ENCODE peak calls at places on chromosomes 4 and X, in six cellular contexts. W, T, L, Q, S and A are unnamed samples.
A peak's percentile ranks its signal among the peaks of the same experiment; 100 is the strongest.

GRCh38 chr4:4753643-4754042 is 105.8 kb upstream of the MSX1 start:
- DNase-seq in W (no peak), T (no peak), L (no peak), Q (no peak), S (no peak), A (no peak)

GRCh38 chrX:45505214-45505613 is 304.5 kb upstream of the DIPK2B start:
- DNase-seq in W (no peak), T (no peak), L (no peak), Q (no peak), S (peak; percentile 45), A (no peak)

GRCh38 chrX:24561121-24561520 is 86.0 kb downstream of the PCYT1B start:
- DNase-seq in W (no peak), T (no peak), L (no peak), Q (no peak), S (no peak), A (no peak)

GRCh38 chr4:121696140-121696640 is 590 bp downstream of the ANXA5 start:
- DNase-seq in W (peak; percentile 87), T (peak; percentile 90), L (peak; percentile 71), Q (peak; percentile 95), S (peak; percentile 59), A (no peak)

GRCh38 chrX:23805379-23805778 is 22.4 kb downstream of the SAT1 start:
- DNase-seq in W (no peak), T (no peak), L (no peak), Q (no peak), S (no peak), A (no peak)

GRCh38 chrX:143669395-143669794 is 33.5 kb upstream of the SLITRK4 start:
- DNase-seq in W (no peak), T (no peak), L (no peak), Q (no peak), S (no peak), A (no peak)

GRCh38 chrX:16892504-16893362 is 22.6 kb upstream of the RBBP7 start:
- DNase-seq in W (peak; percentile 73), T (peak; percentile 73), L (peak; percentile 59), Q (peak; percentile 71), S (peak; percentile 75), A (peak; percentile 52)

GRCh38 chr4:8201341-8201781 is 2.3 kb downstream of the SH3TC1 start:
- DNase-seq in W (no peak), T (no peak), L (no peak), Q (no peak), S (no peak), A (no peak)

GRCh38 chr4:3263053-3263958 is 14.3 kb downstream of the MSANTD1 start:
- DNase-seq in W (peak; percentile 15), T (no peak), L (peak; percentile 3), Q (peak; percentile 41), S (no peak), A (no peak)

GRCh38 chr4:180099962-180100361 is 2143.2 kb upstream of the TENM3 start:
- DNase-seq in W (no peak), T (no peak), L (no peak), Q (no peak), S (no peak), A (no peak)

GRCh38 chr4:39626261-39626660 is 12.4 kb downstream of the SMIM14 start:
- DNase-seq in W (no peak), T (no peak), L (no peak), Q (no peak), S (no peak), A (no peak)

GRCh38 chr4:81562093-81562492 is 90.4 kb upstream of the RASGEF1B start:
- DNase-seq in W (no peak), T (no peak), L (no peak), Q (no peak), S (no peak), A (no peak)

GRCh38 chrX:19772306-19772705 is 115.1 kb downstream of the SH3KBP1 start:
- DNase-seq in W (no peak), T (peak; percentile 24), L (no peak), Q (no peak), S (no peak), A (no peak)

GRCh38 chr4:72983706-72984105 is 85.8 kb downstream of the COX18 start:
- DNase-seq in W (no peak), T (no peak), L (no peak), Q (no peak), S (no peak), A (no peak)

GRCh38 chr4:1404573-1405248 is 1.5 kb downstream of the NKX1-1 start:
- DNase-seq in W (no peak), T (no peak), L (no peak), Q (peak; percentile 59), S (no peak), A (no peak)

GRCh38 chr4:156280726-156281125 is 327.1 kb upstream of the CTSO start:
- DNase-seq in W (no peak), T (no peak), L (no peak), Q (no peak), S (no peak), A (no peak)

GRCh38 chr4:129362685-129363274 is 266.8 kb downstream of the C4orf33 start:
- DNase-seq in W (peak; percentile 46), T (peak; percentile 42), L (peak; percentile 50), Q (no peak), S (peak; percentile 63), A (peak; percentile 32)

GRCh38 chr4:74085669-74086068 is 13.3 kb downstream of the CXCL2 start:
- DNase-seq in W (no peak), T (no peak), L (no peak), Q (no peak), S (no peak), A (no peak)

GRCh38 chr4:8702516-8703400 is 110.2 kb downstream of the CPZ start:
- DNase-seq in W (peak; percentile 14), T (peak; percentile 6), L (peak; percentile 17), Q (peak; percentile 62), S (no peak), A (no peak)

GRCh38 chr4:22245294-22245693 is 270.6 kb downstream of the ADGRA3 start:
- DNase-seq in W (no peak), T (no peak), L (no peak), Q (no peak), S (no peak), A (no peak)

GRCh38 chrX:152638443-152638904 is 779 bp downstream of the GABRQ start:
- DNase-seq in W (no peak), T (no peak), L (no peak), Q (no peak), S (no peak), A (no peak)

GRCh38 chr4:42809419-42810084 is 83.0 kb upstream of the GRXCR1 start:
- DNase-seq in W (no peak), T (no peak), L (no peak), Q (peak; percentile 68), S (no peak), A (no peak)

GRCh38 chrX:105945266-105945665 is 93.3 kb downstream of the SERPINA7 start:
- DNase-seq in W (no peak), T (no peak), L (no peak), Q (no peak), S (no peak), A (no peak)

GRCh38 chr4:74189331-74190043 is 31.6 kb downstream of the MTHFD2L start:
- DNase-seq in W (no peak), T (no peak), L (no peak), Q (no peak), S (no peak), A (peak; percentile 36)

DNA sequence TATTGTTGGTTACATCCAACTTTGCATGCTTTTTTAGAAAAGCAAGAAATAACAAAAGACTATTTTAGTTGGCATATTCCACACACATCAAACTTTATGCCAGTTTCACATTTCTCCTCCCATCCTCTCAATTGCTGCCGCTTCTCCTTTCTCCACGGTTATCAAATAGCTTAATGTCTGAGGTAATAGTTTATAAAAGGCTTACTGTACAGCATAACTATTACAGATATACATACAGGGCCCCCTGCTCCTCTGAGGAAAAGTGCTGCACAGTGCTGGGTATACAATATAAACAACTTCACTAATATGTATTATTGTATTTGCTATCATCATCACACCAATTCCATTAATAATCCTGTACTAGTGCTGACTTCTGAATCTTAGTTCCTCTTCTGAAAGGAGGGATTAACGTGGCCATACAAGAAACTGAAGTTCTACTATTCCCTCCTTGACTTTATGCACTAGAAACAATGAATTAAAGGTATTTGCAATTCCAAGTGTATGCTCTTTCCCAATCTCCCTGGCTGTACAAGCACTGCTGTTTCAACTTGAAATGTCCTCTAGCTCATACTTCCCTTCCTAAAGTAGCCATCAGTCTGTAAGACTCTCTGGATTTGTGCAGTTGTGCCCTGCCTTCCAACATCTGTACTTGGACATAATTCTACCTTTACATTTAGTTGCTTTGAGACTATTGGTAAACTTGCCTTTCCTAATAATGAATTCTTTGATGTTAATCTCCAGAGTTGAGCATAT is 2.5 kb downstream of the CCNI start:
- DNase-seq in W (no peak), T (no peak), L (no peak), Q (no peak), S (no peak), A (no peak)
- H3K4me3 ChIP-seq in W (peak overlapping the region; percentile 77), T (peak overlapping the region; percentile 85), L (peak overlapping the region; percentile 70), Q (peak overlapping the region; percentile 36), S (peak overlapping the region; percentile 81), A (peak overlapping the region; percentile 57)

GRCh38 chr4:169305173-169305572 is 34.4 kb upstream of the SH3RF1 start:
- DNase-seq in W (no peak), T (no peak), L (no peak), Q (no peak), S (no peak), A (no peak)
- H3K4me3 ChIP-seq in W (no peak overlapping the region), T (no peak overlapping the region), L (no peak overlapping the region), Q (no peak overlapping the region), S (no peak overlapping the region), A (no peak overlapping the region)

GRCh38 chr4:16230308-16230707 is 4.0 kb upstream of the TAPT1 start:
- DNase-seq in W (no peak), T (no peak), L (no peak), Q (no peak), S (no peak), A (no peak)

GRCh38 chr4:16227462-16227868 is 1.2 kb upstream of the TAPT1 start:
- DNase-seq in W (peak; percentile 34), T (peak; percentile 57), L (peak; percentile 31), Q (no peak), S (peak; percentile 4), A (no peak)

GRCh38 chr4:16233569-16234177 is 7.4 kb upstream of the TAPT1 start:
- DNase-seq in W (no peak), T (no peak), L (no peak), Q (no peak), S (no peak), A (no peak)

GRCh38 chr4:16229604-16230003 is 3.3 kb upstream of the TAPT1 start:
- DNase-seq in W (no peak), T (no peak), L (no peak), Q (no peak), S (no peak), A (no peak)

DNA sequence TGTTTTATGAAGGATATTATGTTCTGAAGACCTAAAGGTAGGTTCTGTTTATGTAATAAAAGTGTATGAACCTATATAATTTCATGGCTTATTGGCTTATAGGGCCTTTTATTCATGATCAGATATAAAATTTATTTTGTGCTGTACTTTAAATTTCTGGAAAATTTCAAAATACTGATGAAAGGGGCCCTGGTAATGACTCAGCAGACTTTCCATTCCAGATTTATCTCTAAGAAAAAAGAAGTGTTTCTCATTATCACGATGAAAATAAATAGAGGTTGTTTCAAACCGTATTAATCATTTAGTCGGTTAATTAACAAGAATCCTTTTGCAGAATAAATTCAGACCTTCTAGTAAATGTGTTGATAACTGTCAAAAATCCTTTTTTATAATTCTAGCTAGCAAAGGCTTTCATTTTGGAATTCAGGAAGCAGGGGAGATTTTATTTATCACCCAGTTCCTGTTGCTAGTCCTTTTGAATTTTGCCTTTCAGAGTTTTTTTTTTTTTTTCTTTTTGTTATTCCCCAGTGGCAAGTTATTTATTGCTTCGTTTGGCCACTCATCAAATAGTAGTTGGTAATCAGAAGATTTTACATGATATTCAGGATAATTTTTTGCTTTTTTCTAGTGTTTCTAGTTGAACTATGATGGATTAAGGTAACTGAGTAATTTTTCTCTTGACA is 5.4 kb upstream of the TAPT1 start:
- DNase-seq in W (no peak), T (no peak), L (no peak), Q (no peak), S (no peak), A (no peak)
- H3K4me3 ChIP-seq in W (no peak overlapping the region), T (no peak overlapping the region), L (no peak overlapping the region), Q (no peak overlapping the region), S (no peak overlapping the region), A (no peak overlapping the region)

GRCh38 chr4:107888237-107888636 is 43.1 kb upstream of the CYP2U1 start:
- DNase-seq in W (no peak), T (no peak), L (no peak), Q (no peak), S (no peak), A (no peak)
- H3K4me3 ChIP-seq in W (no peak overlapping the region), T (no peak overlapping the region), L (no peak overlapping the region), Q (no peak overlapping the region), S (no peak overlapping the region), A (no peak overlapping the region)